ENCODE peak calls at places on chromosomes 5 and 9, in ten cellular contexts. B, C, W, T, V, I, F, D, O and A are unnamed samples.

GRCh38 chr9:124386201-124386600 is 29.0 kb downstream of the PSMB7 start:
- DNase-seq in B (no peak), C (peak), W (no peak), T (no peak), V (no peak), I (no peak), F (no peak), D (no peak), O (no peak), A (no peak)

GRCh38 chr5:180250329-180250728 is 41.3 kb upstream of the RASGEF1C start:
- DNase-seq in B (no peak), C (no peak), W (no peak), T (no peak), V (no peak), I (no peak), F (no peak), D (no peak), O (no peak), A (no peak)

GRCh38 chr9:135533093-135533492 is 11.9 kb downstream of the LCN1 start:
- DNase-seq in B (no peak), C (no peak), W (no peak), T (no peak), V (no peak), I (no peak), F (peak), D (no peak), O (no peak), A (no peak)

GRCh38 chr9:138073808-138074207 is 196.2 kb downstream of the CACNA1B start:
- DNase-seq in B (no peak), C (no peak), W (no peak), T (no peak), V (no peak), I (no peak), F (peak), D (no peak), O (no peak), A (no peak)

GRCh38 chr5:133624316-133624715 is 12.0 kb upstream of the FSTL4 start:
- DNase-seq in B (no peak), C (no peak), W (no peak), T (no peak), V (no peak), I (no peak), F (no peak), D (no peak), O (no peak), A (no peak)

GRCh38 chr9:84212982-84213381 is 127.6 kb downstream of the SLC28A3 start:
- DNase-seq in B (no peak), C (no peak), W (no peak), T (no peak), V (no peak), I (no peak), F (no peak), D (no peak), O (no peak), A (no peak)

GRCh38 chr9:35489313-35490154 is at the start of gene RUSC2:
- DNase-seq in B (peak), C (peak), W (peak), T (peak), V (peak), I (peak), F (peak), D (peak), O (no peak), A (peak)

GRCh38 chr5:83251849-83252248 is 174.5 kb downstream of the XRCC4 start:
- DNase-seq in B (no peak), C (no peak), W (no peak), T (no peak), V (no peak), I (no peak), F (no peak), D (no peak), O (no peak), A (no peak)

GRCh38 chr5:137617806-137618205 is 118.1 kb downstream of the KLHL3 start:
- DNase-seq in B (no peak), C (no peak), W (no peak), T (no peak), V (no peak), I (peak), F (no peak), D (peak), O (no peak), A (no peak)

GRCh38 chr5:32413466-32414263 is 30.9 kb downstream of the ZFR start:
- DNase-seq in B (no peak), C (no peak), W (no peak), T (no peak), V (no peak), I (no peak), F (no peak), D (no peak), O (no peak), A (no peak)

GRCh38 chr9:12923472-12924009 is 148.7 kb downstream of the LURAP1L start:
- DNase-seq in B (no peak), C (no peak), W (no peak), T (peak), V (peak), I (no peak), F (no peak), D (peak), O (peak), A (no peak)

GRCh38 chr9:110546411-110546871 is 33.1 kb downstream of the SVEP1 start:
- DNase-seq in B (no peak), C (peak), W (no peak), T (no peak), V (no peak), I (no peak), F (no peak), D (no peak), O (no peak), A (no peak)

GRCh38 chr9:84141762-84142370 is 161.3 kb downstream of the RMI1 start:
- DNase-seq in B (no peak), C (no peak), W (no peak), T (no peak), V (no peak), I (no peak), F (no peak), D (no peak), O (no peak), A (no peak)

GRCh38 chr9:77879344-77880089 is 152.1 kb downstream of the GNAQ start:
- DNase-seq in B (no peak), C (no peak), W (no peak), T (no peak), V (no peak), I (no peak), F (no peak), D (no peak), O (no peak), A (no peak)

GRCh38 chr9:37453827-37454226 is 11.4 kb downstream of the ZBTB5 start:
- DNase-seq in B (no peak), C (no peak), W (no peak), T (no peak), V (no peak), I (no peak), F (no peak), D (no peak), O (no peak), A (no peak)

GRCh38 chr5:38292228-38292627 is 33.9 kb downstream of the EGFLAM start:
- DNase-seq in B (no peak), C (peak), W (no peak), T (no peak), V (no peak), I (no peak), F (no peak), D (no peak), O (no peak), A (no peak)